ENCODE peak calls at places on chromosomes 11 and 22, in ten cellular contexts. F, M, C, J, K, N, L, A, D and P are unnamed samples.

GRCh38 chr11:29093416-29093815 is 923.4 kb downstream of the KCNA4 start:
- DNase-seq in L (peak), A (no peak), N (peak), F (no peak), C (no peak), M (no peak), D (no peak), J (peak), K (no peak), P (peak)

GRCh38 chr11:115931684-115932083 is 427.5 kb upstream of the CADM1 start:
- DNase-seq in N (no peak), L (no peak), F (no peak), J (no peak), D (no peak), K (no peak), A (no peak), C (no peak), M (no peak), P (no peak)

GRCh38 chr22:45994516-45995404 is 17.8 kb upstream of the WNT7B start:
- DNase-seq in K (peak), L (peak), N (peak), A (peak), F (no peak), M (peak), D (peak), C (no peak), J (no peak), P (peak)

GRCh38 chr22:23419151-23419550 is 160.9 kb downstream of the IGLL1 start:
- DNase-seq in N (no peak), M (no peak), L (no peak), F (peak), A (no peak), D (no peak), C (no peak), J (no peak), K (no peak), P (no peak)

GRCh38 chr11:103737791-103738190 is 298.6 kb upstream of the DDI1 start:
- DNase-seq in L (no peak), N (no peak), F (no peak), K (no peak), A (peak), D (no peak), M (no peak), J (no peak), C (no peak), P (no peak)

GRCh38 chr22:44019846-44020245 is 4.3 kb upstream of the PARVB start:
- DNase-seq in C (no peak), N (no peak), K (no peak), J (no peak), F (no peak), M (no peak), A (peak), D (no peak), L (no peak), P (no peak)

GRCh38 chr11:133163463-133164419 is 368.6 kb downstream of the OPCML start:
- DNase-seq in M (no peak), A (no peak), K (peak), L (peak), C (peak), D (no peak), F (no peak), J (peak), N (peak), P (peak)

GRCh38 chr11:77779935-77780334 is 40.6 kb downstream of the RSF1 start:
- DNase-seq in F (no peak), K (no peak), J (no peak), A (no peak), L (peak), M (no peak), D (no peak), C (peak), N (peak), P (peak)

GRCh38 chr11:47234669-47235075 is 13.9 kb downstream of the ACP2 start:
- DNase-seq in D (no peak), J (no peak), K (no peak), C (peak), A (no peak), L (peak), F (no peak), M (peak), N (no peak), P (no peak)

GRCh38 chr22:39176673-39177455 is 24.4 kb upstream of the CBX7 start:
- DNase-seq in F (no peak), C (no peak), J (no peak), M (no peak), D (no peak), L (no peak), N (no peak), K (no peak), A (no peak), P (no peak)

GRCh38 chr11:95512177-95512576 is 277.4 kb downstream of the FAM76B start:
- DNase-seq in M (peak), N (peak), K (peak), A (no peak), C (no peak), F (peak), J (peak), D (no peak), L (peak), P (peak)

GRCh38 chr11:61699737-61700160 is 19.6 kb downstream of the DAGLA start:
- DNase-seq in C (peak), M (peak), K (no peak), A (peak), J (no peak), N (no peak), F (no peak), L (no peak), D (peak), P (no peak)

GRCh38 chr11:38019072-38019775 is 1421.2 kb upstream of the RAG2 start:
- DNase-seq in M (no peak), A (no peak), N (peak), F (no peak), J (no peak), L (peak), D (peak), K (no peak), C (no peak), P (no peak)

GRCh38 chr11:91243630-91244029 is 981.0 kb upstream of the FAT3 start:
- DNase-seq in N (peak), K (no peak), M (no peak), L (no peak), C (no peak), J (no peak), A (no peak), D (no peak), F (no peak), P (peak)

DNA sequence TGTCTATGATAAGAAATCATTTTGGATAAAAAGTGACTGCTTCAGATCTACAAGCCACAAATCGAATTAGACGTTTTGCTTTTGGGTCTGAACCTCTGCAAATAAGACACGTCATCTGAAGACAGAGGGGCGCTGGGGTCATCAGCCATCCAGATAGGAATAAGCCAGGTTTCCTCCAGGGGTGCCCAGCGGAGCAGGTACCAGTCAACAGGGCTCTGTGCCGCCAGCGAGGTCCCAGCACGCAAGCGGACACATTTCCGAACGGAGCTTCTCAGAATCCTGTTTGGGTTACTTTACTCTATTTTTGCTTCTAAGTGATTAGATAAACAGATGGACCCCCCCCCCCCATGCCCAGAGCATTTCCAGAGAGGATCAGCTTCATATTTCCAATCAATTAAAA is 873.8 kb downstream of the BRD1 start:
- DNase-seq in L (no peak), A (no peak), K (no peak), C (no peak), J (no peak), N (no peak), D (no peak), F (peak), M (no peak), P (no peak)
- TF ChIP-seq CTCF in L (no peak), A (no peak), K (no peak), C (no peak), J (no peak), N (no peak), D (no peak), F (no peak), M (no peak), P (no peak)

GRCh38 chr11:1570001-1570453 is 2.0 kb downstream of the DUSP8 start:
- DNase-seq in M (peak), C (no peak), F (peak), D (no peak), N (no peak), A (no peak), L (no peak), J (no peak), K (no peak), P (no peak)

GRCh38 chr11:1569251-1569780 is 2.8 kb downstream of the DUSP8 start:
- DNase-seq in D (no peak), C (no peak), A (no peak), N (no peak), L (no peak), M (no peak), K (no peak), F (no peak), J (no peak), P (no peak)

GRCh38 chr11:1570896-1571759 is 943 bp downstream of the DUSP8 start:
- DNase-seq in F (peak), N (no peak), K (no peak), L (no peak), D (no peak), A (no peak), C (no peak), M (peak), J (no peak), P (no peak)

GRCh38 chr11:1571760-1572199 is 291 bp downstream of the DUSP8 start:
- DNase-seq in F (no peak), A (no peak), C (no peak), L (no peak), K (no peak), J (no peak), D (no peak), M (no peak), N (no peak), P (no peak)

DNA sequence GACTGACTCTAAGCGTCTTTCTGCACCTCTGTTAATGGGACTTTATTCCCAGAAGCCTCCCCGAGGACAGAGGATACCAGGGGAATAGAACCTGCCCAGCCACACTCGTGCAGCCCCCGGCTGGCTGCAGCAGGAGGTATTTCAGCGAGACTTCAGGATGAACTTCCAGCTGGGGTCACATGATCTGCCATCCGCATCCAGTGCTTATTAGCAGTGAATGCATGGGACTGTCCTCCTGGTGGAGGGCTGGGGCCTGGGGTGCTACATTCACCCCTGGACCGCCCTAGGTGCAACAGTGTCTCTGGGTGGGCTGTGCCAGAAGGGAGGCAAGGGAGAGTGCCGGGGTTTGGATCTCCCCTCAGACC is 1.6 kb downstream of the DUSP8 start:
- DNase-seq in A (no peak), K (no peak), J (no peak), M (peak), L (no peak), C (no peak), N (no peak), D (no peak), F (no peak), P (no peak)
- H3K4me3 ChIP-seq in A (peak), K (peak), J (peak), M (peak), L (peak), C (peak), N (no peak), D (no peak), F (peak), P (no peak)

GRCh38 chr11:76380161-76380976 is 563 bp downstream of the THAP12 start:
- DNase-seq in J (no peak), L (peak), A (no peak), M (peak), N (peak), C (no peak), F (peak), D (no peak), K (no peak), P (peak)

GRCh38 chr11:76382209-76382608 is 1.1 kb downstream of the GVQW3 start:
- DNase-seq in F (no peak), C (no peak), D (no peak), K (no peak), L (no peak), J (no peak), N (peak), A (no peak), M (no peak), P (no peak)

GRCh38 chr11:76376746-76377558 is 4.0 kb downstream of the THAP12 start:
- DNase-seq in J (no peak), A (no peak), C (no peak), D (no peak), K (no peak), F (no peak), L (no peak), M (no peak), N (no peak), P (no peak)

GRCh38 chr11:76379811-76380160 is 1.1 kb downstream of the THAP12 start:
- DNase-seq in A (no peak), M (no peak), J (no peak), L (no peak), D (no peak), F (no peak), C (no peak), K (no peak), N (no peak), P (no peak)

DNA sequence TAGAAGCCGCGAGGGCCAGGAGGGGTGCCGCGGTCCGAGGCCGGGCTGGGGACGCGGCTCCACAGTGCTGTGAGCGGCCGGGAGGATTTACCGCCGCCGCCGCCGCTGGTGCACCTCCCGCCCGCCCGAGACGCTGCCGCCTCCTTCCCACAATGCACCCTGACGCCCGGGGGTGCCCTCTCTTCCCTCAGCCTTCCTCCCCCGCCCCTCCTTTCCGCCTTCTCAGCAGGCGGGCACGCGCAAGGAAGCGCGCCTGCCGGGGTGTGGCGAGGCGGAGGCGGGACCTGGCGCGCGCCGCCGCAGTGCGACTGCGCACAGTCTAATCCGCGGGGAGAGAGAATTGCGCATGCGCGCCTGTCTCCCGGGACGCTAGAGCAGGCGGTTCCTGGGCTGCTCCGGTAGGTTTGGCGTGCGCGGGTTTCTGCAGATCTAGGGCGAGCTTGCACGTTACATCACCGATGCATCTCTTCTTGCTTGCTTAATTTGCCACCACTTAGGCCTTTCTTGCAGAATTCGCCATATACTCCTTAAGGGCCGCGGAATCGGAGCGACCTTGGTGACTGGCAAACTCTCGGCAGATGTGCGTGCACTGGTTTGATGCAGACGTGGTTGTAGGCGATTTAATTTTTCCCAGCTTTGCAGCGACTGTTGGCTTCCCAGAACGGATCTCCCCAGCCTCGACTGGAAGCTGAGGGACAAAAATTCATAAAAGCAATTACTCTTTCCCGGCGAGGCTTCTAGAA is at the start of the genes GVQW3 and THAP12:
- DNase-seq in J (peak), N (peak), C (peak), A (peak), K (peak), D (peak), F (peak), M (peak), L (peak), P (peak)
- TF ChIP-seq CTCF in J (peak), N (no peak), C (peak), A (peak), K (peak), D (no peak), F (no peak), M (no peak), L (no peak), P (no peak)

GRCh38 chr11:16815047-16815767 is 76.8 kb downstream of the C11orf58 start:
- DNase-seq in A (peak), C (peak), M (peak), D (no peak), N (peak), L (peak), K (peak), F (peak), J (no peak), P (peak)
- H3K4me3 ChIP-seq in A (no peak), C (no peak), M (no peak), D (no peak), N (no peak), L (no peak), K (no peak), F (no peak), J (no peak), P (no peak)

GRCh38 chr11:124233376-124233775 is 7.5 kb upstream of the OR8G1 start:
- DNase-seq in F (no peak), A (no peak), K (no peak), M (no peak), D (no peak), J (no peak), C (peak), N (no peak), L (no peak), P (no peak)

GRCh38 chr11:124240621-124241397 is at the start of gene OR8G1:
- DNase-seq in M (no peak), K (no peak), D (no peak), N (no peak), A (no peak), J (no peak), C (no peak), L (no peak), F (no peak), P (no peak)

DNA sequence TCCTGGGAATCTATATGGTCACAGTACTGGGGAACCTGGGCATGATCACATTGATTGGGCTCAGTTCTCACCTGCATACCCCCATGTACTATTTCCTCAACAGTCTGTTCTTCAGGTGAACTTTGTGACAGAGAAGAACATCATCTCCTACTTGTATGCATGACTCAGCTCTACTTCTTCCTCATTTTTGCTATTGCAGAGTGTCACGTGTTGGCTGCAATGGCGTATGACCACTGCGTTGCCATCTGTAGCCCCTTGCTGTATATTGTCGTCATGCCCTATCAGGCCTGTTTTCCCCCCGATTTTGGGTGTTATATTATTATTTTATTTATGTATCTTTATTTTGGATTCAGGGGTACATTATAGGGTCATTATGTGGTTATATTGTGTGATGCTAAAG is 2.4 kb upstream of the OR8G1 start:
- DNase-seq in A (no peak), J (no peak), D (no peak), F (no peak), L (no peak), M (no peak), N (no peak), K (no peak), C (no peak), P (no peak)
- TF ChIP-seq CTCF in A (no peak), J (no peak), D (no peak), F (no peak), L (no peak), M (no peak), N (no peak), K (no peak), C (no peak), P (no peak)